ENCODE peak calls at places on chromosomes 3 and 15, in seven cellular contexts. R, M, W, D, G, F and I are unnamed samples.

GRCh38 chr15:50452927-50453326 is 28.7 kb downstream of the USP8 start:
- DNase-seq in M (no peak), W (no peak), F (no peak), R (no peak), D (no peak), G (no peak), I (no peak)

GRCh38 chr3:30980993-30981392 is 86.5 kb upstream of the GADL1 start:
- DNase-seq in W (no peak), R (no peak), F (no peak), G (no peak), D (no peak), M (no peak), I (no peak)

GRCh38 chr3:187085933-187086332 is 53.4 kb downstream of the RPL39L start:
- DNase-seq in W (no peak), F (no peak), R (no peak), M (no peak), D (no peak), G (no peak), I (no peak)

GRCh38 chr3:15815696-15816095 is 17.9 kb upstream of the ANKRD28 start:
- DNase-seq in W (peak; percentile 3), R (no peak), F (no peak), D (no peak), G (peak; percentile 52), M (no peak), I (no peak)

GRCh38 chr15:43274136-43274535 is 7.4 kb upstream of the TGM5 start:
- DNase-seq in W (no peak), G (peak; percentile 57), R (no peak), F (no peak), D (no peak), M (no peak), I (no peak)

GRCh38 chr3:14370719-14371572 is 31.5 kb upstream of the SLC6A6 start:
- DNase-seq in W (no peak), F (peak; percentile 3), D (no peak), M (no peak), G (no peak), R (no peak), I (no peak)

GRCh38 chr15:60426870-60427528 is 29.2 kb upstream of the ANXA2 start:
- DNase-seq in M (no peak), F (no peak), W (no peak), D (no peak), R (no peak), G (peak; percentile 42), I (no peak)

GRCh38 chr3:46646700-46647099 is 34.4 kb downstream of the FAM240A start:
- DNase-seq in W (no peak), M (no peak), R (no peak), D (no peak), G (no peak), F (no peak), I (no peak)

GRCh38 chr3:188658606-188659005 is 504.6 kb downstream of the LPP start:
- DNase-seq in F (no peak), M (no peak), W (no peak), G (no peak), R (no peak), D (no peak), I (no peak)

GRCh38 chr3:143000525-143000924 is 845 bp upstream of the U2SURP start:
- DNase-seq in M (no peak), F (no peak), G (peak; percentile 58), D (no peak), W (no peak), R (no peak), I (no peak)